ENCODE peak calls at places on chromosomes 7 and 10, in seven cellular contexts. O is left ventricle myocardium inferior; I is tibial artery; Z is cardiac muscle cell; N is stomach; G is PC-3; P is naive thymus-derived CD4-positive, alpha-beta T cell. H is an unnamed sample.

GRCh38 chr7:50733552-50733951 is 49.1 kb downstream of the GRB10 start:
- DNase-seq in N (peak; percentile 58), G (peak; percentile 90), I (no peak), O (no peak), P (no peak), Z (peak; percentile 34), H (no peak)

GRCh38 chr10:129951251-129951808 is 12.7 kb downstream of the EBF3 start:
- DNase-seq in P (no peak), O (no peak), N (peak; percentile 16), I (no peak), G (no peak), Z (peak; percentile 70), H (no peak)

GRCh38 chr10:67603086-67603485 is 92.9 kb downstream of the CTNNA3 start:
- DNase-seq in Z (no peak), N (no peak), G (no peak), I (no peak), P (no peak), O (no peak), H (no peak)

GRCh38 chr7:159083698-159084068 is 61.0 kb downstream of the VIPR2 start:
- DNase-seq in G (no peak), Z (no peak), O (no peak), P (no peak), N (no peak), I (no peak), H (no peak)

GRCh38 chr7:6393667-6394056 is 54.1 kb downstream of the DAGLB start:
- DNase-seq in P (no peak), O (no peak), N (no peak), G (no peak), I (no peak), Z (no peak), H (no peak)

GRCh38 chr10:116912162-116912561 is 62.9 kb downstream of the ENO4 start:
- DNase-seq in O (no peak), Z (no peak), P (no peak), I (no peak), N (no peak), G (no peak), H (no peak)

GRCh38 chr10:48231699-48232315 is 42.7 kb downstream of the FRMPD2 start:
- DNase-seq in Z (no peak), N (no peak), O (no peak), G (peak; percentile 26), P (no peak), I (no peak), H (no peak)

GRCh38 chr10:112471878-112472487 is 25.0 kb downstream of the VTI1A start:
- DNase-seq in O (no peak), Z (peak; percentile 73), G (peak; percentile 48), N (no peak), P (no peak), I (no peak), H (no peak)

GRCh38 chr10:4215485-4215884 is 430.5 kb upstream of the KLF6 start:
- DNase-seq in Z (no peak), N (no peak), I (no peak), P (no peak), G (no peak), O (no peak), H (no peak)

GRCh38 chr7:34011017-34011680 is 105.8 kb downstream of the BMPER start:
- DNase-seq in P (no peak), N (no peak), I (no peak), O (no peak), Z (peak; percentile 47), G (no peak), H (no peak)

GRCh38 chr10:10798543-10799192 is 219.0 kb upstream of the CELF2 start:
- DNase-seq in Z (no peak), N (no peak), O (peak; percentile 20), I (peak; percentile 26), G (no peak), P (no peak), H (no peak)

GRCh38 chr7:123096434-123096833 is 100.9 kb upstream of the TAS2R16 start:
- DNase-seq in N (no peak), O (no peak), I (no peak), G (no peak), P (no peak), Z (no peak), H (no peak)

GRCh38 chr7:5797179-5797578 is 15.7 kb upstream of the RNF216 start:
- DNase-seq in I (no peak), G (no peak), N (no peak), O (no peak), Z (no peak), P (no peak), H (no peak)

GRCh38 chr10:104614245-104614831 is 26.8 kb upstream of the SORCS3 start:
- DNase-seq in I (no peak), G (peak; percentile 51), N (no peak), O (no peak), P (peak; percentile 27), Z (peak; percentile 15), H (no peak)

GRCh38 chr10:15228426-15228825 is 59.9 kb upstream of the NMT2 start:
- DNase-seq in O (no peak), Z (no peak), P (no peak), G (no peak), N (no peak), I (no peak), H (no peak)

GRCh38 chr10:47088656-47089354 is 177.6 kb downstream of the PTPN20 start:
- DNase-seq in I (no peak), Z (no peak), O (no peak), P (no peak), G (no peak), N (no peak), H (peak; percentile 83)

GRCh38 chr7:28272461-28272877 is 91.9 kb upstream of the JAZF1 start:
- DNase-seq in N (peak; percentile 28), G (peak; percentile 17), Z (peak; percentile 71), O (peak; percentile 20), P (no peak), I (peak; percentile 45), H (no peak)

GRCh38 chr7:100370303-100370702 is 3.0 kb upstream of the PILRA start:
- DNase-seq in P (no peak), I (no peak), Z (no peak), O (no peak), N (no peak), G (no peak), H (no peak)

GRCh38 chr10:30591249-30591670 is 38.3 kb downstream of the LYZL2 start:
- DNase-seq in P (peak; percentile 30), N (no peak), G (peak; percentile 61), I (no peak), Z (peak; percentile 72), O (no peak), H (no peak)

GRCh38 chr7:116259821-116260440 is 49.6 kb downstream of the TES start:
- DNase-seq in G (peak; percentile 85), N (no peak), I (no peak), O (no peak), Z (peak; percentile 75), P (no peak), H (no peak)

GRCh38 chr10:44016589-44017482 is 368.1 kb downstream of the CXCL12 start:
- DNase-seq in I (peak; percentile 77), Z (peak; percentile 66), P (no peak), O (no peak), N (no peak), G (no peak), H (peak; percentile 58)

GRCh38 chr10:93954726-93955363 is 38.9 kb upstream of the PLCE1 start:
- DNase-seq in P (no peak), N (no peak), Z (no peak), O (no peak), G (peak; percentile 76), I (no peak), H (no peak)

GRCh38 chr7:73681031-73681430 is 2.2 kb downstream of the DNAJC30 start:
- DNase-seq in N (no peak), P (no peak), Z (peak; percentile 33), I (no peak), O (no peak), G (peak; percentile 65), H (no peak)

DNA sequence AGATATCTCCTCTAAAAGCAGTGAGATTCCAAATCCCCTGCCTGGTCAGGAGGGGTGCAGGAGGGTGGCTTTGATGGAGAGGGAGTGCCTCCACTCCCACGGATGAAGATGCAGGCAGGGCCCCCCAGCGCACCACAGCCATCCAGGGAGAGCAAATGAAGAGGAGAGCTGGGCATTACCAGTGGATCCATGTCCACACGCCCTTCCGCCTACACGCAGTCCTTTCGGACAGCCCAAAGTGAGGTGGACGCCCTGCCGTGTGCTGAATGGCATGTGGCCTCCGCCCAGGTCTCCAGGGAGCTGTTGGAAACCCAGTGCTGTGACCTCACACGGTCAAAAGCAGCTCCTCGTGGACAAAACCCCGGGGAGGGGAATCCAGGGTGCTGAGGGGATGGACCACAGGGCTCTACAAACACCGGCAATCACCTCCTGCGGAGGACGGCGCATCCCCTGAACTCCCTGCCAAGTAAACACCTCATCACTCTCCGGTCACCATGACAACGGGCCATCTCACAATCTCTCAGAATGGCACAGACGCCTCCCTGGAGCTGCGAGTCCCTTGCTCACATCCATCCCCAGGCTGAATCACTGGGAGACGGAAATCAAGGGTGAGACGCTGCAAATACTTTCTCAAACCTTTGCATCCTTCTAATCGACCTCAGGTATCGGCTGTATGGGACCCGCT is 35.0 kb upstream of the DNAAF5 start:
- DNase-seq in G (no peak), O (no peak), Z (no peak), I (no peak), P (no peak), N (no peak), H (no peak)
- H3K4me3 ChIP-seq in G (no peak overlapping the region), O (no peak overlapping the region), Z (no peak overlapping the region), I (no peak overlapping the region), P (no peak overlapping the region), N (no peak overlapping the region), H (no peak overlapping the region)

DNA sequence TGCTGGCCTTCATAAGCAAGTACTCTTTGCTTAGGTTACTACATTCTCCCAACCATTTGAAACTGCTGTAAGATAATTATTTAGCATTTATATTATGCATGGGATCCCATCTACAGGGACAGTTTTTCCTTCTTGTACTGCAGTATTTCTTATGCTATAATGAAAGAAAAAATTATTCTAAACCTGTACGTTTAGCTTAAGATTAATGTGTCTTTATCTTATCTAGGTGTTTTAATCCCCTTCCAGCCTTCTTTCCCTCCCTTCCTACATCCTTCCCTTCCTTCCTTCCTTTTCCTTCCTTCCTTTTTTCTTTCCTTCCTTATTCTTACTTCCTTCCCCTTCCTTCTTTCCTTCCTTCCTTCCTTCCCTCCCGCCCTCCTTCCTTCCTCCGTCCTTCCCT is 778.3 kb downstream of the CNTNAP2 start:
- DNase-seq in N (no peak), I (no peak), Z (no peak), O (no peak), G (no peak), P (no peak), H (no peak)
- H3K9me3 ChIP-seq in N (no peaks in the 10 kb centered on the region), I (no peaks in the 10 kb centered on the region), Z (no peaks in the 10 kb centered on the region), O (peaks cover 6% of the 10 kb centered on the region), G (no peaks in the 10 kb centered on the region), P (no peaks in the 10 kb centered on the region), H (no peaks in the 10 kb centered on the region)

GRCh38 chr7:151688236-151688780 is 168.6 kb upstream of the RHEB start:
- DNase-seq in N (no peak), P (no peak), O (no peak), G (no peak), Z (no peak), I (no peak), H (no peak)
- H3K4me3 ChIP-seq in N (no peak overlapping the region), P (no peak overlapping the region), O (no peak overlapping the region), G (no peak overlapping the region), Z (no peak overlapping the region), I (no peak overlapping the region), H (no peak overlapping the region)

DNA sequence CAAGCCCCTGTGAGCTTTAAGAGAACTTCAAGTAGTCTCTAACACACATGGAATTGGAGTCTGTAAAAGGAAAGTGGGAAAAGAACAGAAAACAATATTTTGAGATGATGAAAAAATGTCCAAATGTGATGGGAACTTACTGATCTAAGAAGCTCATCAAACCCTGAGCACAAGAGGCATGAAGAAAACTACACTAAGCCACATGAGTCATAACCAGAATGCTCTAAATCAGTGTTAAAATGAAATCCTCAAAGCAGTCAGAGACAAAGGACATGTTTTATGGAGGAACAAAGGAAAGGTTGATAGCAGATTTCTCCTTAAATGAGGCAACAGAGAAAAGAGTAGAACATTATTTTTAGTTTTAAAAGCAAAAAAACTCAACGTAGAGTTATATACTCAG is 37.2 kb downstream of the ZNF33A start:
- DNase-seq in O (no peak), P (no peak), N (no peak), G (no peak), I (no peak), Z (peak; percentile 21), H (no peak)
- H3K9me3 ChIP-seq in O (peaks cover 5% of the 10 kb centered on the region), P (no peaks in the 10 kb centered on the region), N (peaks cover 3% of the 10 kb centered on the region), G (peaks cover 20% of the 10 kb centered on the region), I (no peaks in the 10 kb centered on the region), Z (no peaks in the 10 kb centered on the region), H (no peaks in the 10 kb centered on the region)